ENCODE peak calls at places on chromosome 13, in four cellular contexts. V is GM12891, O is H1, I is GM12892. U is an unnamed sample.

GRCh38 chr13:41503386-41503785 is 46.0 kb downstream of the RGCC start:
- DNase-seq in V (no peak), O (no peak), I (no peak), U (no peak)

GRCh38 chr13:85367887-85368286 is 431.3 kb downstream of the SLITRK6 start:
- DNase-seq in V (no peak), O (no peak), I (no peak), U (no peak)

GRCh38 chr13:29524176-29524575 is 71.3 kb downstream of the SLC7A1 start:
- DNase-seq in V (no peak), O (no peak), I (no peak), U (no peak)

GRCh38 chr13:30880756-30881155 is 25.3 kb upstream of the MEDAG start:
- DNase-seq in V (no peak), O (no peak), I (no peak), U (no peak)

GRCh38 chr13:108020027-108020426 is 195.3 kb downstream of the LIG4 start:
- DNase-seq in V (no peak), O (no peak), I (no peak), U (no peak)

GRCh38 chr13:105990256-105990958 is 545.1 kb downstream of the EFNB2 start:
- DNase-seq in V (no peak), O (no peak), I (no peak), U (no peak)

GRCh38 chr13:70568571-70568970 is 460.3 kb upstream of the KLHL1 start:
- DNase-seq in V (peak), O (no peak), I (no peak), U (peak)

GRCh38 chr13:51905787-51906186 is 44.0 kb downstream of the CCDC70 start:
- DNase-seq in V (no peak), O (no peak), I (no peak), U (no peak)

GRCh38 chr13:83297591-83298305 is 584.5 kb downstream of the SLITRK1 start:
- DNase-seq in V (no peak), O (no peak), I (no peak), U (no peak)

GRCh38 chr13:63421113-63421512 is 2005.5 kb upstream of the PCDH20 start:
- DNase-seq in V (no peak), O (no peak), I (no peak), U (no peak)

GRCh38 chr13:63427170-63427569 is 2011.5 kb upstream of the PCDH20 start:
- DNase-seq in V (no peak), O (no peak), I (no peak), U (no peak)

GRCh38 chr13:63420685-63421084 is 2005.0 kb upstream of the PCDH20 start:
- DNase-seq in V (no peak), O (no peak), I (no peak), U (no peak)

DNA sequence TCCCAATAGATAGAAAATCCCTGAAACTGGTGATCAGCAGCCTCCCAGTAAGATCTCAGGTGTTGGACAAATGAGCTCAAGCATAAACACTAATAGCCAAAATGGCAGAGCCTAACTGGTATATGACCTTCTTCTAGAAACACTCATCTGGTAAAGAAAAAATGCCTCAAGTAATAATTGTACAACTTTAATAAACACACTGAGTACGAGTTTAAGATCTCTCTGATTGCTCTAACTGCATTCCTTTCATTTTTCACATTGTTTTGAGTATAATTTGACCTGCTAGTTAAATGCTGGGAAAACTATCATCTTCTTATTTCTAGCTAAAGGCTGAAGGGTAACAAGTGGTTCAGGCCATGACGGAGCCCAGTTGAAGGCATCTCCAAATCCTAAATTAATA is 2009.5 kb upstream of the PCDH20 start:
- DNase-seq in V (no peak), O (no peak), I (no peak), U (no peak)
- TF ChIP-seq TAF1 in V (no peak), O (no peak), I (no peak), U (no peak)

DNA sequence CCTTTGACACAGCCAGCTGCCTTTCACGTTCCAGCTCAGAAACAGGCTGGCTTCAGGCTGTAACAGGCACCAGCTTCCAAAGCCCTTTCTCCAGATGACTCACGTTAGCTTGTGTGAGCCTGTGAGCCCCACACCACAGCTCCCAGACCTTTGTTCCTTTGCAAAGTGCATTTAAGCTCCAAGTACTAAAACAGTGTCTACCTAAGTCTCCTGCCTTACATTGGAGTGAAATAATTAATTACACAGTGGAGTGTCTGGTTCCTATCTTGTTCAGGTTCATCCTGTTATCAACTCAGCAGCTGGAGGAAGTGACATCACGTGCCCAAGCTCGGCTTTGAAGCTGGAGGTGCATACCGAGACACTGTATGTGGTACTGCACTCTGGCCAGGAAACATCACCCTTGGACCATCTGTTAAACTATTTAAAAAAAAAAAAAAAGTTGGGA is 475.8 kb downstream of the FOXO1 start:
- DNase-seq in V (no peak), O (no peak), I (peak), U (no peak)
- TF ChIP-seq POLR2AphosphoS5 in V (no peak), O (no peak), I (no peak), U (no peak)

GRCh38 chr13:45337803-45338202 is 3.2 kb downstream of the TPT1 start:
- DNase-seq in V (no peak), O (no peak), I (no peak), U (no peak)

GRCh38 chr13:45340422-45341033 is 455 bp downstream of the TPT1 start:
- DNase-seq in V (peak), O (peak), I (peak), U (peak)

GRCh38 chr13:45339399-45339798 is 1.6 kb downstream of the TPT1 start:
- DNase-seq in V (no peak), O (no peak), I (no peak), U (no peak)

GRCh38 chr13:45341034-45341798 is at the start of gene TPT1:
- DNase-seq in V (peak), O (peak), I (peak), U (peak)

GRCh38 chr13:45339867-45340266 is 1.1 kb downstream of the TPT1 start:
- DNase-seq in V (no peak), O (no peak), I (no peak), U (no peak)
- TF ChIP-seq TAF1 in V (no peak), O (no peak), I (no peak), U (no peak)

GRCh38 chr13:43387880-43388279 is 364.5 kb downstream of the DNAJC15 start:
- DNase-seq in V (no peak), O (no peak), I (no peak), U (no peak)
- TF ChIP-seq POLR2AphosphoS5 in V (no peak), O (no peak), I (no peak), U (no peak)